ENCODE peak calls at places on chromosomes 4 and X, in ten cellular contexts. T, J, K, V, U, W, E, F, Z and N are unnamed samples.

GRCh38 chr4:106325800-106326199 is 9.4 kb downstream of the AIMP1 start:
- DNase-seq in V (no peak), K (no peak), W (no peak), U (no peak), J (no peak), Z (no peak), T (no peak), E (no peak), F (no peak), N (no peak)

GRCh38 chr4:128698386-128698785 is 111.1 kb upstream of the JADE1 start:
- DNase-seq in J (no peak), Z (no peak), E (no peak), V (no peak), T (no peak), U (no peak), F (no peak), K (no peak), W (no peak), N (no peak)

GRCh38 chr4:1167244-1167949 is 5.0 kb downstream of the SPON2 start:
- DNase-seq in E (peak; percentile 97), Z (peak; percentile 91), U (peak; percentile 83), V (peak; percentile 79), J (no peak), F (peak; percentile 81), W (peak; percentile 35), K (peak; percentile 92), T (peak; percentile 81), N (peak; percentile 55)

GRCh38 chr4:168486961-168487820 is 6.9 kb upstream of the DDX60L start:
- DNase-seq in E (no peak), K (no peak), Z (no peak), J (no peak), U (no peak), V (peak; percentile 86), W (peak; percentile 97), F (peak; percentile 60), T (peak; percentile 49), N (no peak)

GRCh38 chr4:141021397-141022194 is 111.7 kb downstream of the RNF150 start:
- DNase-seq in Z (no peak), K (no peak), E (no peak), F (no peak), V (no peak), U (no peak), J (no peak), T (peak; percentile 16), W (no peak), N (peak; percentile 75)

GRCh38 chr4:119731146-119731742 is 102.6 kb upstream of the PDE5A start:
- DNase-seq in J (no peak), K (no peak), F (no peak), T (peak; percentile 62), E (no peak), V (no peak), W (no peak), U (no peak), Z (no peak), N (no peak)

GRCh38 chr4:148120216-148120615 is 322.0 kb downstream of the NR3C2 start:
- DNase-seq in E (no peak), J (no peak), T (peak; percentile 5), V (no peak), U (no peak), W (no peak), F (no peak), Z (no peak), K (no peak), N (no peak)

GRCh38 chr4:55035892-55036291 is 89.5 kb downstream of the KDR start:
- DNase-seq in K (no peak), U (no peak), V (no peak), E (no peak), T (no peak), W (no peak), J (no peak), F (no peak), Z (no peak), N (no peak)

GRCh38 chrX:69069876-69070275 is 95.4 kb downstream of the PJA1 start:
- DNase-seq in F (no peak), T (no peak), J (no peak), W (no peak), Z (no peak), U (peak; percentile 2), K (no peak), V (no peak), E (no peak), N (no peak)

GRCh38 chr4:2662598-2662997 is 93.5 kb downstream of the TNIP2 start:
- DNase-seq in U (no peak), E (no peak), W (peak; percentile 6), T (peak; percentile 95), Z (no peak), K (no peak), F (peak; percentile 62), V (peak; percentile 16), J (no peak), N (no peak)

GRCh38 chr4:147782087-147782781 is 50.3 kb downstream of the ARHGAP10 start:
- DNase-seq in U (no peak), K (no peak), F (peak; percentile 69), Z (no peak), E (peak; percentile 49), V (peak; percentile 38), J (no peak), W (no peak), T (peak; percentile 27), N (peak; percentile 43)

GRCh38 chr4:48635310-48635709 is 144.8 kb downstream of the FRYL start:
- DNase-seq in W (peak; percentile 1), T (peak; percentile 59), Z (no peak), J (no peak), K (no peak), V (peak; percentile 58), E (peak; percentile 11), U (no peak), F (no peak), N (no peak)

DNA sequence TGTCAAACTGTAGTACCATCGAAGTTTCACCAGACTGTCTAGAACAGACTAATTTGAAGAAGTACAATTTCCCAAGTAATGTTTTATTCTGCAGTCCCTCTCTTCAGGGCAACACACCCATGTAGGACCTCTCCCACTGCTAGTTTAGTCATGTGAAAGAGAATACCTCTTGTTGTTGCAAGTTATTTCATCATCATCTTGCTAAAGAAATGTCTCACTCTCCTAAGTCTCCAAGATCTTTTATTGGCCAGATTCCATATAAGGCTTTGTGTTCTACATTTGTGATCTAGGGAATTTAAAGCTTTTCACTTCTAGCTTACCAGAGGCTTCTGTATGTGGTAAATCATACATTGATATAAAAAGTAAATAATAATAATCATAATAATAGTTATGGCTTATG is 745.3 kb upstream of the MAGEB2 start:
- DNase-seq in J (no peak), T (peak; percentile 57), U (no peak), K (no peak), Z (no peak), V (no peak), E (no peak), W (peak; percentile 4), F (peak; percentile 59), N (no peak)
- H3K4me3 ChIP-seq in J (no peak overlapping the region), T (no peak overlapping the region), U (no peak overlapping the region), K (no peak overlapping the region), Z (no peak overlapping the region), V (no peak overlapping the region), E (no peak overlapping the region), W (no peak overlapping the region), F (no peak overlapping the region), N (no peak overlapping the region)

GRCh38 chr4:180031330-180031729 is 2211.9 kb upstream of the TENM3 start:
- DNase-seq in V (no peak), W (no peak), U (no peak), F (no peak), E (no peak), Z (no peak), J (no peak), K (no peak), T (no peak), N (no peak)

DNA sequence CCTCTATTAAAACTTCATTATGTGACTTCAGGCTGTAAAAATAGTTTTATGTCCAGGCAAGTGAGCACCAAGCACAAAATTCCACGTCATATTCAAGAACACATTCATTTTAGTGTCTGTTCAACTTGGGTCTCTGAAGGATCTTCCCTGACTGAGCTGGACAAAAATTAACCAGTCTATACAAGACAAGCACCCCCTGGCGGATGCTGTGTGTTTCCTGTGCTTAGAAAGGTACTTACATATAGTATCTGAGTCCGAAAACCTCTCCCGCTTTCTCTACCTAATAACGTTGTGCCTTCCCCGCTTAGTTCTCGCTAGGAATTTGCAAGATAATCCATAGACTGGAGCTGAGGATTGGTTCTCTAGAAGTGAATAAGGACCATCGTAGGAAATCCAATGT is 2214.5 kb upstream of the TENM3 start:
- DNase-seq in J (peak; percentile 40), U (no peak), F (peak; percentile 26), Z (no peak), E (peak; percentile 75), K (no peak), V (peak; percentile 33), T (no peak), W (peak; percentile 53), N (no peak)
- TF ChIP-seq CTCF in J (peak; percentile 37), U (no peak), F (peak; percentile 38), Z (no peak), E (peak; percentile 54), K (no peak), V (peak; percentile 49), T (no peak), W (no peak), N (no peak)

DNA sequence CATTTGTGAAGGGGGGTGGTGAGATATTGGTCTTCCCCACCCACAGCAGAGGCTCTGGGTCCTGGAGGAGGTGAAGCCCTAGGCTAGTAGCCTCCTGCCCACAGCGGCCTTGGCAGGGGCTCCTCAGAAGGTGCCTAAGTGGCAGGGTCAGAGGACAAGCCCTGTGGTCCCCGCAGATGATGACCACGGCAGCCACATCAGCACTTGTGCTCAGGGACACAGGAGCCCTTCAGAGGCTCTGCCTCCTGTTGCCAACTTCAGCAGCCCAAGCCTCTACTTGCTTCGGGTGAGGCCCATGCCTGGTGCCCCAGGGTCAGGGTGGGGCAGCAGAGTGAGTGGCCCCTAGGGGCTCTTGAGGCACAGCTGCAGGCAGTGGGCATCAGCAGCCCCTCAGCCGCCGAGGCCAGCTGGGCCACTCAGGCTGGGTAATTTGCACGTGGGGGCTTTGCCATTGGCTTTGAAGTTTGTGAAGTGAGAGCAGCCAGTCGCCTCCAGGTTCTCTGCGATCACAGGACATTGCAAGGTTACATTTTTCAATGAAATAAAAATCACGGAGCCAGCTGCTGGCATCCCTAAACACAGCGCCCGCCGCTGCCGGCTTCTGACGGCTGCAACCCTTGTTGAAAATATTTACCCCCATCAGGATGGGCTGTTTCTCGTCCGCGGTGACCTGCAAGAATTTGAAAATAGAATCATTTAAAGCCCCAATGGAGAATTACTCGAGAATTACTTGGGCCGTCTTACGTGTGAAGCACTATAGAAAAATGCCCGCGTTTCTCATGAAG is 108.5 kb downstream of the HMX1 start:
- DNase-seq in J (peak; percentile 34), U (no peak), E (no peak), K (no peak), Z (no peak), W (no peak), V (no peak), F (no peak), T (no peak), N (no peak)
- H3K4me3 ChIP-seq in J (no peak overlapping the region), U (no peak overlapping the region), E (no peak overlapping the region), K (no peak overlapping the region), Z (no peak overlapping the region), W (no peak overlapping the region), V (no peak overlapping the region), F (no peak overlapping the region), T (no peak overlapping the region), N (no peak overlapping the region)

DNA sequence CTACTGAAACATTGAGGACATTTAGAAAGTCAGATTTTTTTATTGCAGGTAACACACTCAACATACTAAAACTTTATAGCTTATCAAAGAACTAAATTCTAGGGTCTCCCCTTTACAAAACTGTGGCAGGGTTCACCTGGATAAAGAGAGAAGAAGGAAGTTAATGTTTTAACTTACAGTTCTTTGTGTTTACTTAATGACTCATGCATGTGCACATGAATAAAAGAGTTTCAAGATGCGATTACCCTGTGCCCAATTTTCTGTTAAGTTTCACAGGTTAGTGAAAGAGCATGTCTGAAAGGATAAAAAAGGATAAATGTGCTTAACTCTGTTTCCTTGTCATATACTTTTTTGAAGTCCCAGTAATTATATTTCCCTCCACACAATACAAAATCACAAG is 16.8 kb downstream of the DCAF8L1 start:
- DNase-seq in K (no peak), W (no peak), V (peak; percentile 36), J (no peak), T (no peak), E (no peak), Z (no peak), U (no peak), F (peak; percentile 14), N (no peak)
- TF ChIP-seq CTCF in K (no peak), W (no peak), V (no peak), J (no peak), T (no peak), E (no peak), Z (no peak), U (no peak), F (no peak), N (no peak)